ENCODE peak calls at places on chromosome 12, in seven cellular contexts. K is cardiac muscle cell, F is fibroblast of pulmonary artery, Z is A549, R is AG20443, I is WTC11, U is GM03348. J is an unnamed sample.

GRCh38 chr12:101696477-101697196 is 803 bp upstream of the CHPT1 start:
- DNase-seq in K (peak), F (peak), Z (no peak), R (peak), I (no peak), U (peak), J (peak)

GRCh38 chr12:8048906-8049305 is 16.4 kb downstream of the FOXJ2 start:
- DNase-seq in K (no peak), F (no peak), Z (no peak), R (no peak), I (no peak), U (no peak), J (no peak)

GRCh38 chr12:105382771-105383632 is 52.5 kb downstream of the C12orf75 start:
- DNase-seq in K (peak), F (peak), Z (peak), R (peak), I (peak), U (peak), J (no peak)

GRCh38 chr12:127205781-127206535 is 1061.0 kb upstream of the TMEM132C start:
- DNase-seq in K (no peak), F (no peak), Z (no peak), R (no peak), I (no peak), U (no peak), J (no peak)

GRCh38 chr12:120228291-120229070 is 27.6 kb upstream of the RPLP0 start:
- DNase-seq in K (peak), F (peak), Z (peak), R (peak), I (peak), U (peak), J (peak)

GRCh38 chr12:55742719-55743130 is at the start of gene GDF11:
- DNase-seq in K (peak), F (peak), Z (peak), R (peak), I (peak), U (peak), J (peak)

GRCh38 chr12:132597333-132598283 is 12.8 kb downstream of the LRCOL1 start:
- DNase-seq in K (peak), F (peak), Z (peak), R (no peak), I (peak), U (no peak), J (no peak)

GRCh38 chr12:124432376-124432775 is 135.0 kb downstream of the NCOR2 start:
- DNase-seq in K (no peak), F (no peak), Z (no peak), R (no peak), I (no peak), U (no peak), J (no peak)

GRCh38 chr12:12487490-12487889 is 75.2 kb downstream of the DUSP16 start:
- DNase-seq in K (no peak), F (no peak), Z (no peak), R (no peak), I (no peak), U (no peak), J (no peak)

GRCh38 chr12:57890191-57891120 is 43.9 kb upstream of the CTDSP2 start:
- DNase-seq in K (no peak), F (peak), Z (peak), R (no peak), I (no peak), U (peak), J (no peak)

GRCh38 chr12:22287056-22287455 is 47.5 kb downstream of the ST8SIA1 start:
- DNase-seq in K (no peak), F (no peak), Z (no peak), R (no peak), I (no peak), U (no peak), J (no peak)

GRCh38 chr12:103672401-103673119 is 85.5 kb downstream of the STAB2 start:
- DNase-seq in K (no peak), F (no peak), Z (peak), R (no peak), I (no peak), U (peak), J (no peak)

J was measured in lung.